ENCODE peak calls at places on chromosomes 16 and 17, in six cellular contexts. One of them, this sample, is unnamed.

GRCh38 chr17:19508327-19508867 is 25.3 kb upstream of the SLC47A1 start:
- DNase-seq in heart left ventricle: peak; percentile 30
- DNase-seq in IMR-90: no peak
- DNase-seq in effector memory CD4-positive, alpha-beta T cell: peak; percentile 30
- DNase-seq in breast epithelium: no peak
- DNase-seq in spleen: peak; percentile 88
- DNase-seq in this sample: no peak

GRCh38 chr16:14284930-14285541 is 213.9 kb downstream of the MRTFB start:
- DNase-seq in heart left ventricle: no peak
- DNase-seq in IMR-90: no peak
- DNase-seq in effector memory CD4-positive, alpha-beta T cell: no peak
- DNase-seq in breast epithelium: no peak
- DNase-seq in spleen: no peak
- DNase-seq in this sample: no peak

GRCh38 chr17:56742601-56743000 is 91.1 kb downstream of the C17orf67 start:
- DNase-seq in heart left ventricle: no peak
- DNase-seq in IMR-90: no peak
- DNase-seq in effector memory CD4-positive, alpha-beta T cell: no peak
- DNase-seq in breast epithelium: no peak
- DNase-seq in spleen: no peak
- DNase-seq in this sample: no peak

GRCh38 chr17:42313773-42314566 is 25.7 kb downstream of the STAT5A start:
- DNase-seq in heart left ventricle: no peak
- DNase-seq in IMR-90: no peak
- DNase-seq in effector memory CD4-positive, alpha-beta T cell: no peak
- DNase-seq in breast epithelium: no peak
- DNase-seq in spleen: no peak
- DNase-seq in this sample: peak; percentile 21

GRCh38 chr17:11797803-11798202 is 199.5 kb downstream of the ZNF18 start:
- DNase-seq in heart left ventricle: no peak
- DNase-seq in IMR-90: no peak
- DNase-seq in effector memory CD4-positive, alpha-beta T cell: no peak
- DNase-seq in breast epithelium: no peak
- DNase-seq in spleen: no peak
- DNase-seq in this sample: no peak

GRCh38 chr17:64780096-64781012 is 118.2 kb upstream of the SMURF2 start:
- DNase-seq in heart left ventricle: peak; percentile 38
- DNase-seq in IMR-90: no peak
- DNase-seq in effector memory CD4-positive, alpha-beta T cell: peak; percentile 73
- DNase-seq in breast epithelium: peak; percentile 84
- DNase-seq in spleen: peak; percentile 92
- DNase-seq in this sample: peak; percentile 62

GRCh38 chr17:82872591-82873520 is 33.0 kb upstream of the ZNF750 start:
- DNase-seq in heart left ventricle: no peak
- DNase-seq in IMR-90: no peak
- DNase-seq in effector memory CD4-positive, alpha-beta T cell: no peak
- DNase-seq in breast epithelium: no peak
- DNase-seq in spleen: no peak
- DNase-seq in this sample: no peak

GRCh38 chr16:48613061-48613957 is 3.3 kb upstream of the N4BP1 start:
- DNase-seq in heart left ventricle: no peak
- DNase-seq in IMR-90: peak; percentile 90
- DNase-seq in effector memory CD4-positive, alpha-beta T cell: peak; percentile 65
- DNase-seq in breast epithelium: no peak
- DNase-seq in spleen: no peak
- DNase-seq in this sample: peak; percentile 85

GRCh38 chr17:258906-259305 is 77.5 kb upstream of the DOC2B start:
- DNase-seq in heart left ventricle: peak; percentile 0
- DNase-seq in IMR-90: no peak
- DNase-seq in effector memory CD4-positive, alpha-beta T cell: no peak
- DNase-seq in breast epithelium: peak; percentile 28
- DNase-seq in spleen: peak; percentile 12
- DNase-seq in this sample: no peak

GRCh38 chr17:10618202-10618635 is 38.9 kb downstream of the MYH3 start:
- DNase-seq in heart left ventricle: peak; percentile 39
- DNase-seq in IMR-90: peak; percentile 57
- DNase-seq in effector memory CD4-positive, alpha-beta T cell: peak; percentile 4
- DNase-seq in breast epithelium: no peak
- DNase-seq in spleen: peak; percentile 87
- DNase-seq in this sample: no peak

GRCh38 chr17:76199466-76199865 is 40.8 kb downstream of the RNF157 start:
- DNase-seq in heart left ventricle: no peak
- DNase-seq in IMR-90: no peak
- DNase-seq in effector memory CD4-positive, alpha-beta T cell: peak; percentile 66
- DNase-seq in breast epithelium: no peak
- DNase-seq in spleen: no peak
- DNase-seq in this sample: peak; percentile 83

GRCh38 chr16:8962393-8963009 is 1.2 kb downstream of the USP7 start:
- DNase-seq in heart left ventricle: no peak
- DNase-seq in IMR-90: no peak
- DNase-seq in effector memory CD4-positive, alpha-beta T cell: peak; percentile 51
- DNase-seq in breast epithelium: no peak
- DNase-seq in spleen: peak; percentile 91
- DNase-seq in this sample: peak; percentile 65

GRCh38 chr16:84592718-84593117 is 25.2 kb downstream of the COTL1 start:
- DNase-seq in heart left ventricle: no peak
- DNase-seq in IMR-90: no peak
- DNase-seq in effector memory CD4-positive, alpha-beta T cell: no peak
- DNase-seq in breast epithelium: no peak
- DNase-seq in spleen: no peak
- DNase-seq in this sample: no peak

GRCh38 chr17:82936768-82937171 is 96.9 kb upstream of the ZNF750 start:
- DNase-seq in heart left ventricle: no peak
- DNase-seq in IMR-90: no peak
- DNase-seq in effector memory CD4-positive, alpha-beta T cell: no peak
- DNase-seq in breast epithelium: peak; percentile 47
- DNase-seq in spleen: peak; percentile 56
- DNase-seq in this sample: no peak

GRCh38 chr17:46977348-46977747 is 1.7 kb downstream of the RPRML start:
- DNase-seq in heart left ventricle: peak; percentile 29
- DNase-seq in IMR-90: peak; percentile 18
- DNase-seq in effector memory CD4-positive, alpha-beta T cell: no peak
- DNase-seq in breast epithelium: no peak
- DNase-seq in spleen: peak; percentile 32
- DNase-seq in this sample: no peak

GRCh38 chr16:85429776-85430522 is 183.2 kb upstream of the GSE1 start:
- DNase-seq in heart left ventricle: no peak
- DNase-seq in IMR-90: no peak
- DNase-seq in effector memory CD4-positive, alpha-beta T cell: no peak
- DNase-seq in breast epithelium: no peak
- DNase-seq in spleen: peak; percentile 49
- DNase-seq in this sample: no peak

GRCh38 chr17:7577327-7578199 is 1.9 kb upstream of the CD68 start:
- DNase-seq in heart left ventricle: no peak
- DNase-seq in IMR-90: no peak
- DNase-seq in effector memory CD4-positive, alpha-beta T cell: no peak
- DNase-seq in breast epithelium: no peak
- DNase-seq in spleen: no peak
- DNase-seq in this sample: no peak

GRCh38 chr17:50359005-50359699 is 13.2 kb downstream of the XYLT2 start:
- DNase-seq in heart left ventricle: no peak
- DNase-seq in IMR-90: no peak
- DNase-seq in effector memory CD4-positive, alpha-beta T cell: no peak
- DNase-seq in breast epithelium: no peak
- DNase-seq in spleen: no peak
- DNase-seq in this sample: no peak

GRCh38 chr16:9948933-9949332 is 233.3 kb downstream of the GRIN2A start:
- DNase-seq in heart left ventricle: no peak
- DNase-seq in IMR-90: no peak
- DNase-seq in effector memory CD4-positive, alpha-beta T cell: no peak
- DNase-seq in breast epithelium: no peak
- DNase-seq in spleen: no peak
- DNase-seq in this sample: no peak

GRCh38 chr16:87803385-87803784 is 37.6 kb upstream of the KLHDC4 start:
- DNase-seq in heart left ventricle: no peak
- DNase-seq in IMR-90: no peak
- DNase-seq in effector memory CD4-positive, alpha-beta T cell: no peak
- DNase-seq in breast epithelium: no peak
- DNase-seq in spleen: no peak
- DNase-seq in this sample: no peak

GRCh38 chr17:74805543-74805991 is 29.4 kb upstream of the NAT9 start:
- DNase-seq in heart left ventricle: peak; percentile 46
- DNase-seq in IMR-90: no peak
- DNase-seq in effector memory CD4-positive, alpha-beta T cell: no peak
- DNase-seq in breast epithelium: no peak
- DNase-seq in spleen: no peak
- DNase-seq in this sample: no peak

GRCh38 chr17:21463204-21463661 is 87.1 kb downstream of the KCNJ12 start:
- DNase-seq in heart left ventricle: no peak
- DNase-seq in IMR-90: no peak
- DNase-seq in effector memory CD4-positive, alpha-beta T cell: no peak
- DNase-seq in breast epithelium: no peak
- DNase-seq in spleen: peak; percentile 81
- DNase-seq in this sample: peak; percentile 15

GRCh38 chr17:64345691-64346376 is 44.8 kb downstream of the PECAM1 start:
- DNase-seq in heart left ventricle: peak; percentile 66
- DNase-seq in IMR-90: no peak
- DNase-seq in effector memory CD4-positive, alpha-beta T cell: no peak
- DNase-seq in breast epithelium: no peak
- DNase-seq in spleen: no peak
- DNase-seq in this sample: no peak

GRCh38 chr16:15032547-15033308 is 23.1 kb downstream of the NTAN1 start:
- DNase-seq in heart left ventricle: no peak
- DNase-seq in IMR-90: peak; percentile 31
- DNase-seq in effector memory CD4-positive, alpha-beta T cell: no peak
- DNase-seq in breast epithelium: no peak
- DNase-seq in spleen: no peak
- DNase-seq in this sample: no peak

GRCh38 chr17:45101546-45101882 is 30.8 kb downstream of the PLCD3 start:
- DNase-seq in heart left ventricle: no peak
- DNase-seq in IMR-90: no peak
- DNase-seq in effector memory CD4-positive, alpha-beta T cell: no peak
- DNase-seq in breast epithelium: no peak
- DNase-seq in spleen: no peak
- DNase-seq in this sample: no peak

GRCh38 chr16:72664122-72664479 is 383.8 kb downstream of the ZFHX3 start:
- DNase-seq in heart left ventricle: no peak
- DNase-seq in IMR-90: peak; percentile 7
- DNase-seq in effector memory CD4-positive, alpha-beta T cell: no peak
- DNase-seq in breast epithelium: no peak
- DNase-seq in spleen: no peak
- DNase-seq in this sample: no peak

GRCh38 chr17:53353919-53354351 is 468.8 kb upstream of the KIF2B start:
- DNase-seq in heart left ventricle: peak; percentile 8
- DNase-seq in IMR-90: no peak
- DNase-seq in effector memory CD4-positive, alpha-beta T cell: no peak
- DNase-seq in breast epithelium: no peak
- DNase-seq in spleen: no peak
- DNase-seq in this sample: no peak

DNA sequence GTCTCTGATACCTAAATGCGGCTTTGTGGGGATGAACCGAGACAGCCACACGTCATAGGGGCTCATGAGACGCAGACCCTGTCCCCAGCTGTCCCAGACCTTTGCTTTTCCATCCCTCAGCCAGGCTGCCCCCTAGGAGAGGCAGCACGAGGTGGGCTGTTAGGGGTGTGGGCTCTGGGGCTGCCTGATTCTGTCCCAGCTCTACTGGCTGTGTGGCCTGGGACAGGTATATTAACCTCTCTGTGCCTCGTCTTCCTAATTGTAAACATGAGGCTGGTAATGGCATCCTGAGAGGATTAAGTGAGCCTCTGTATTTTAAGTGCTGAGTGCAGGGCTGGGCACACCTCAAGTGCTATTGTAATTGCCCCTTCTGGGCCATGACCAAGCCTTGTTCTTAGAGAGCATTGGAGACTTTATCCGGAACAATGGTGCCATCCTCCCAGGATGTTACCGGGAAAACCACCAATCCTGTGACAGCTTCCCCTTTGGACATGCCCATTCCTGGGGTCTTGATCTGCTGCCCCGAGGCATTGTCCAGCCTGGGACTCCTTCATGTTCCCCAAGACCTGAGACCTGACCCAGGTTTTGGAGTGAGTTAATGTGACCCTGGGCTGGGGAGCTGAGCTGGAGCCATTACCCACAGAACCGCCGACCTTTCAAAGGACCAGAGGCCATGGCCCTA is 5.1 kb downstream of the ADGRG1 start:
- DNase-seq in heart left ventricle: no peak
- DNase-seq in IMR-90: no peak
- DNase-seq in effector memory CD4-positive, alpha-beta T cell: no peak
- DNase-seq in breast epithelium: no peak
- DNase-seq in spleen: no peak
- DNase-seq in this sample: no peak
- H3K4me1 ChIP-seq in heart left ventricle: peaks cover 65% of the 10 kb centered on the region
- H3K4me1 ChIP-seq in IMR-90: peaks cover 14% of the 10 kb centered on the region
- H3K4me1 ChIP-seq in effector memory CD4-positive, alpha-beta T cell: no peaks in the 10 kb centered on the region
- H3K4me1 ChIP-seq in breast epithelium: peaks cover 1% of the 10 kb centered on the region
- H3K4me1 ChIP-seq in spleen: peaks cover 14% of the 10 kb centered on the region
- H3K4me1 ChIP-seq in this sample: no peaks in the 10 kb centered on the region

DNA sequence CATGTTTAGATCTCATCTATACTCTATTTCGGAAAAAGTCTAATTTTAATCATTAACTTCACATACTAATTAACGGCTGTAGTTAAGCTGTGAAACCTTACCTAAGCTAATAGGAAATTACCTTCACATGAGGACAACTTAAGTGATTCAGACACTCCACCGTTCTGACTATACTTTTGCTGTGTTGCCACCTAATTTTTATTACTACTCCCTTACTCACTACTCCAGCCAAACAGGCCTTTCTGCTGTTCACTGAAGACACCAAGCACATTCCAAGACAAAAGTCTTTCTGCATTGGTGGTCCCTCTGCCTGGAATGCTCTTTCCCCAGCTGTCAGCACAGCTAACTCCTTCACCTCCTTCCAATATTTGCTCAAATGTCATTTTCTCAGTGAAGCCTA is 1.3 kb downstream of the CMTR2 start:
- DNase-seq in heart left ventricle: no peak
- DNase-seq in IMR-90: no peak
- DNase-seq in effector memory CD4-positive, alpha-beta T cell: no peak
- DNase-seq in breast epithelium: no peak
- DNase-seq in spleen: no peak
- DNase-seq in this sample: no peak
- H3K4me3 ChIP-seq in heart left ventricle: peak overlapping the region; percentile 81
- H3K4me3 ChIP-seq in IMR-90: no peak overlapping the region
- H3K4me3 ChIP-seq in effector memory CD4-positive, alpha-beta T cell: peak overlapping the region; percentile 84
- H3K4me3 ChIP-seq in breast epithelium: no peak overlapping the region
- H3K4me3 ChIP-seq in spleen: no peak overlapping the region
- H3K4me3 ChIP-seq in this sample: peak overlapping the region; percentile 87

DNA sequence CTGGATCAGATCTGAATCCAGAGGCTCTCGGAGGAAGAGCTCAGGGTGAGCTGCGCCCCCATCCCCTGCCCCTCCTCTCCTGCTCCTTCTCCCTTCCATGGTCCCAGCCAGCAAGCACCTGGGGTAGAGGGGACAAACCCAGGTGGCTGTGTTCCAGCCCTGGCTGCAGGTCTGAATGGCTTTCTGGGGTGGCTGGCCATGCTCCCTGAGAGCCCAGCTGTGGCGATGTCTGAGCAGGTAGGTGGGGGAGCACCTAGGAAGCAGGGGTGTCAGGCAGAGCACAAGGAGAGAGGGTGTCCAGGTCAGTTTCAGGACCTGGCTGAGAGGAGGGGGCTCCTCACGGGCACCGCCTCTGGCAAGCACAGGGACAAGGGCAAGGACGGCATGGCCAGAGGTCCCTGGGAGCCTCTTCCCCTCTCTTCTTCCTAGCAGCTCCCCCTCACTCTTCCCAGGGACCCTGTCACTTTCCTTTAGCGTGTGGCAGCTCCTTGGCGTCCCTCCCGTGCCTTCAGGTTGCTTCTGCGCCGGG is 310.0 kb downstream of the SEC14L1 start:
- DNase-seq in heart left ventricle: no peak
- DNase-seq in IMR-90: no peak
- DNase-seq in effector memory CD4-positive, alpha-beta T cell: no peak
- DNase-seq in breast epithelium: no peak
- DNase-seq in spleen: no peak
- DNase-seq in this sample: no peak
- H3K36me3 ChIP-seq in heart left ventricle: no peaks in the 10 kb centered on the region
- H3K36me3 ChIP-seq in IMR-90: peaks cover 5% of the 10 kb centered on the region
- H3K36me3 ChIP-seq in effector memory CD4-positive, alpha-beta T cell: peaks cover 5% of the 10 kb centered on the region
- H3K36me3 ChIP-seq in breast epithelium: no peaks in the 10 kb centered on the region
- H3K36me3 ChIP-seq in spleen: no peaks in the 10 kb centered on the region
- H3K36me3 ChIP-seq in this sample: peaks cover 41% of the 10 kb centered on the region

GRCh38 chr17:28049071-28049470 is 6.6 kb downstream of the NLK start:
- DNase-seq in heart left ventricle: no peak
- DNase-seq in IMR-90: no peak
- DNase-seq in effector memory CD4-positive, alpha-beta T cell: no peak
- DNase-seq in breast epithelium: no peak
- DNase-seq in spleen: no peak
- DNase-seq in this sample: no peak
- H3K4me1 ChIP-seq in heart left ventricle: peaks cover 67% of the 10 kb centered on the region
- H3K4me1 ChIP-seq in IMR-90: peaks cover 11% of the 10 kb centered on the region
- H3K4me1 ChIP-seq in effector memory CD4-positive, alpha-beta T cell: peaks cover 10% of the 10 kb centered on the region
- H3K4me1 ChIP-seq in breast epithelium: no peaks in the 10 kb centered on the region
- H3K4me1 ChIP-seq in spleen: peaks cover 92% of the 10 kb centered on the region
- H3K4me1 ChIP-seq in this sample: peaks cover 8% of the 10 kb centered on the region